ENCODE peak calls at places on chromosomes 13 and 19, in seven cellular contexts. One of them, this sample, is unnamed.
A peak's percentile ranks its signal among the peaks of the same experiment; 100 is the strongest.

GRCh38 chr13:38418286-38418685 is 68.6 kb downstream of the UFM1 start:
- DNase-seq in stimulated activated CD8-positive, alpha-beta memory T cell treated with anti-CD3 and anti-CD28 coated beads, Interleukin-2, amount 100 ng/mL, for 1 hour: no peak
- DNase-seq in left ventricle myocardium inferior: no peak
- DNase-seq in heart left ventricle: no peak
- DNase-seq in NCI-H2081 treated with DMSO at 0.1 percent for 48 hours: no peak
- DNase-seq in T-cell: no peak
- DNase-seq in SK-N-DZ: no peak
- DNase-seq in this sample: peak; percentile 17

GRCh38 chr19:49117677-49118564 is 1.0 kb downstream of the C19orf73 start:
- DNase-seq in stimulated activated CD8-positive, alpha-beta memory T cell treated with anti-CD3 and anti-CD28 coated beads, Interleukin-2, amount 100 ng/mL, for 1 hour: no peak
- DNase-seq in left ventricle myocardium inferior: peak; percentile 36
- DNase-seq in heart left ventricle: no peak
- DNase-seq in NCI-H2081 treated with DMSO at 0.1 percent for 48 hours: no peak
- DNase-seq in T-cell: no peak
- DNase-seq in SK-N-DZ: no peak
- DNase-seq in this sample: no peak

GRCh38 chr13:41065098-41065497 is 3.8 kb downstream of the WBP4 start:
- DNase-seq in stimulated activated CD8-positive, alpha-beta memory T cell treated with anti-CD3 and anti-CD28 coated beads, Interleukin-2, amount 100 ng/mL, for 1 hour: no peak
- DNase-seq in left ventricle myocardium inferior: no peak
- DNase-seq in heart left ventricle: no peak
- DNase-seq in NCI-H2081 treated with DMSO at 0.1 percent for 48 hours: no peak
- DNase-seq in T-cell: no peak
- DNase-seq in SK-N-DZ: no peak
- DNase-seq in this sample: no peak

GRCh38 chr13:21218351-21219043 is 42.0 kb downstream of the MRPL57 start:
- DNase-seq in stimulated activated CD8-positive, alpha-beta memory T cell treated with anti-CD3 and anti-CD28 coated beads, Interleukin-2, amount 100 ng/mL, for 1 hour: no peak
- DNase-seq in left ventricle myocardium inferior: no peak
- DNase-seq in heart left ventricle: no peak
- DNase-seq in NCI-H2081 treated with DMSO at 0.1 percent for 48 hours: no peak
- DNase-seq in T-cell: no peak
- DNase-seq in SK-N-DZ: no peak
- DNase-seq in this sample: no peak

GRCh38 chr19:40928859-40929258 is 46.8 kb upstream of the CYP2A7 start:
- DNase-seq in stimulated activated CD8-positive, alpha-beta memory T cell treated with anti-CD3 and anti-CD28 coated beads, Interleukin-2, amount 100 ng/mL, for 1 hour: no peak
- DNase-seq in left ventricle myocardium inferior: no peak
- DNase-seq in heart left ventricle: no peak
- DNase-seq in NCI-H2081 treated with DMSO at 0.1 percent for 48 hours: no peak
- DNase-seq in T-cell: no peak
- DNase-seq in SK-N-DZ: no peak
- DNase-seq in this sample: no peak

GRCh38 chr13:24911135-24911524 is 147.2 kb downstream of the RNF17 start:
- DNase-seq in stimulated activated CD8-positive, alpha-beta memory T cell treated with anti-CD3 and anti-CD28 coated beads, Interleukin-2, amount 100 ng/mL, for 1 hour: no peak
- DNase-seq in left ventricle myocardium inferior: no peak
- DNase-seq in heart left ventricle: no peak
- DNase-seq in NCI-H2081 treated with DMSO at 0.1 percent for 48 hours: no peak
- DNase-seq in T-cell: no peak
- DNase-seq in SK-N-DZ: no peak
- DNase-seq in this sample: peak; percentile 64

GRCh38 chr19:18416778-18417249 is 2.4 kb upstream of the SSBP4 start:
- DNase-seq in stimulated activated CD8-positive, alpha-beta memory T cell treated with anti-CD3 and anti-CD28 coated beads, Interleukin-2, amount 100 ng/mL, for 1 hour: peak; percentile 55
- DNase-seq in left ventricle myocardium inferior: peak; percentile 94
- DNase-seq in heart left ventricle: peak; percentile 95
- DNase-seq in NCI-H2081 treated with DMSO at 0.1 percent for 48 hours: peak; percentile 35
- DNase-seq in T-cell: peak; percentile 70
- DNase-seq in SK-N-DZ: peak; percentile 75
- DNase-seq in this sample: no peak

GRCh38 chr13:66329988-66330429 is 900.1 kb downstream of the PCDH9 start:
- DNase-seq in stimulated activated CD8-positive, alpha-beta memory T cell treated with anti-CD3 and anti-CD28 coated beads, Interleukin-2, amount 100 ng/mL, for 1 hour: no peak
- DNase-seq in left ventricle myocardium inferior: no peak
- DNase-seq in heart left ventricle: no peak
- DNase-seq in NCI-H2081 treated with DMSO at 0.1 percent for 48 hours: peak; percentile 60
- DNase-seq in T-cell: no peak
- DNase-seq in SK-N-DZ: no peak
- DNase-seq in this sample: peak; percentile 2

GRCh38 chr13:19601749-19602725 is 31.4 kb upstream of the MPHOSPH8 start:
- DNase-seq in stimulated activated CD8-positive, alpha-beta memory T cell treated with anti-CD3 and anti-CD28 coated beads, Interleukin-2, amount 100 ng/mL, for 1 hour: peak; percentile 16
- DNase-seq in left ventricle myocardium inferior: peak; percentile 38
- DNase-seq in heart left ventricle: peak; percentile 36
- DNase-seq in NCI-H2081 treated with DMSO at 0.1 percent for 48 hours: no peak
- DNase-seq in T-cell: peak; percentile 14
- DNase-seq in SK-N-DZ: peak; percentile 70
- DNase-seq in this sample: peak; percentile 46

GRCh38 chr13:21638319-21639282 is 32.3 kb upstream of the FGF9 start:
- DNase-seq in stimulated activated CD8-positive, alpha-beta memory T cell treated with anti-CD3 and anti-CD28 coated beads, Interleukin-2, amount 100 ng/mL, for 1 hour: no peak
- DNase-seq in left ventricle myocardium inferior: no peak
- DNase-seq in heart left ventricle: no peak
- DNase-seq in NCI-H2081 treated with DMSO at 0.1 percent for 48 hours: no peak
- DNase-seq in T-cell: peak; percentile 8
- DNase-seq in SK-N-DZ: peak; percentile 18
- DNase-seq in this sample: peak; percentile 52

GRCh38 chr19:6020166-6020967 is 42.4 kb upstream of the RANBP3 start:
- DNase-seq in stimulated activated CD8-positive, alpha-beta memory T cell treated with anti-CD3 and anti-CD28 coated beads, Interleukin-2, amount 100 ng/mL, for 1 hour: no peak
- DNase-seq in left ventricle myocardium inferior: no peak
- DNase-seq in heart left ventricle: no peak
- DNase-seq in NCI-H2081 treated with DMSO at 0.1 percent for 48 hours: peak; percentile 71
- DNase-seq in T-cell: no peak
- DNase-seq in SK-N-DZ: no peak
- DNase-seq in this sample: no peak

GRCh38 chr13:50124536-50125305 is 109.5 kb downstream of the KCNRG start:
- DNase-seq in stimulated activated CD8-positive, alpha-beta memory T cell treated with anti-CD3 and anti-CD28 coated beads, Interleukin-2, amount 100 ng/mL, for 1 hour: peak; percentile 96
- DNase-seq in left ventricle myocardium inferior: peak; percentile 97
- DNase-seq in heart left ventricle: peak; percentile 98
- DNase-seq in NCI-H2081 treated with DMSO at 0.1 percent for 48 hours: no peak
- DNase-seq in T-cell: peak; percentile 94
- DNase-seq in SK-N-DZ: peak; percentile 74
- DNase-seq in this sample: peak; percentile 52

GRCh38 chr19:41323023-41323422 is 13.1 kb downstream of the CCDC97 start:
- DNase-seq in stimulated activated CD8-positive, alpha-beta memory T cell treated with anti-CD3 and anti-CD28 coated beads, Interleukin-2, amount 100 ng/mL, for 1 hour: no peak
- DNase-seq in left ventricle myocardium inferior: peak; percentile 45
- DNase-seq in heart left ventricle: peak; percentile 36
- DNase-seq in NCI-H2081 treated with DMSO at 0.1 percent for 48 hours: no peak
- DNase-seq in T-cell: no peak
- DNase-seq in SK-N-DZ: no peak
- DNase-seq in this sample: no peak

GRCh38 chr19:39083983-39084731 is at the start of gene ACP7:
- DNase-seq in stimulated activated CD8-positive, alpha-beta memory T cell treated with anti-CD3 and anti-CD28 coated beads, Interleukin-2, amount 100 ng/mL, for 1 hour: no peak
- DNase-seq in left ventricle myocardium inferior: no peak
- DNase-seq in heart left ventricle: no peak
- DNase-seq in NCI-H2081 treated with DMSO at 0.1 percent for 48 hours: no peak
- DNase-seq in T-cell: peak; percentile 17
- DNase-seq in SK-N-DZ: no peak
- DNase-seq in this sample: no peak

GRCh38 chr19:48090281-48090802 is 20.3 kb downstream of the PLA2G4C start:
- DNase-seq in stimulated activated CD8-positive, alpha-beta memory T cell treated with anti-CD3 and anti-CD28 coated beads, Interleukin-2, amount 100 ng/mL, for 1 hour: no peak
- DNase-seq in left ventricle myocardium inferior: no peak
- DNase-seq in heart left ventricle: no peak
- DNase-seq in NCI-H2081 treated with DMSO at 0.1 percent for 48 hours: no peak
- DNase-seq in T-cell: no peak
- DNase-seq in SK-N-DZ: no peak
- DNase-seq in this sample: no peak

GRCh38 chr13:68428292-68428691 is 1198.2 kb upstream of the PCDH9 start:
- DNase-seq in stimulated activated CD8-positive, alpha-beta memory T cell treated with anti-CD3 and anti-CD28 coated beads, Interleukin-2, amount 100 ng/mL, for 1 hour: no peak
- DNase-seq in left ventricle myocardium inferior: no peak
- DNase-seq in heart left ventricle: no peak
- DNase-seq in NCI-H2081 treated with DMSO at 0.1 percent for 48 hours: no peak
- DNase-seq in T-cell: no peak
- DNase-seq in SK-N-DZ: no peak
- DNase-seq in this sample: peak; percentile 28

GRCh38 chr19:42528354-42529247 is at the start of gene CEACAM1:
- DNase-seq in stimulated activated CD8-positive, alpha-beta memory T cell treated with anti-CD3 and anti-CD28 coated beads, Interleukin-2, amount 100 ng/mL, for 1 hour: peak; percentile 15
- DNase-seq in left ventricle myocardium inferior: no peak
- DNase-seq in heart left ventricle: peak; percentile 43
- DNase-seq in NCI-H2081 treated with DMSO at 0.1 percent for 48 hours: no peak
- DNase-seq in T-cell: peak; percentile 33
- DNase-seq in SK-N-DZ: no peak
- DNase-seq in this sample: peak; percentile 49

GRCh38 chr19:3879656-3880055 is 829 bp upstream of the ATCAY start:
- DNase-seq in stimulated activated CD8-positive, alpha-beta memory T cell treated with anti-CD3 and anti-CD28 coated beads, Interleukin-2, amount 100 ng/mL, for 1 hour: no peak
- DNase-seq in left ventricle myocardium inferior: no peak
- DNase-seq in heart left ventricle: no peak
- DNase-seq in NCI-H2081 treated with DMSO at 0.1 percent for 48 hours: no peak
- DNase-seq in T-cell: no peak
- DNase-seq in SK-N-DZ: no peak
- DNase-seq in this sample: no peak

GRCh38 chr13:21033224-21033855 is 28.0 kb downstream of the LATS2 start:
- DNase-seq in stimulated activated CD8-positive, alpha-beta memory T cell treated with anti-CD3 and anti-CD28 coated beads, Interleukin-2, amount 100 ng/mL, for 1 hour: no peak
- DNase-seq in left ventricle myocardium inferior: no peak
- DNase-seq in heart left ventricle: peak; percentile 51
- DNase-seq in NCI-H2081 treated with DMSO at 0.1 percent for 48 hours: no peak
- DNase-seq in T-cell: no peak
- DNase-seq in SK-N-DZ: no peak
- DNase-seq in this sample: peak; percentile 44

GRCh38 chr13:113446488-113446854 is 6.8 kb downstream of the ADPRHL1 start:
- DNase-seq in stimulated activated CD8-positive, alpha-beta memory T cell treated with anti-CD3 and anti-CD28 coated beads, Interleukin-2, amount 100 ng/mL, for 1 hour: no peak
- DNase-seq in left ventricle myocardium inferior: no peak
- DNase-seq in heart left ventricle: no peak
- DNase-seq in NCI-H2081 treated with DMSO at 0.1 percent for 48 hours: no peak
- DNase-seq in T-cell: no peak
- DNase-seq in SK-N-DZ: no peak
- DNase-seq in this sample: no peak

GRCh38 chr13:113843864-113844556 is 19.9 kb downstream of the GAS6 start:
- DNase-seq in stimulated activated CD8-positive, alpha-beta memory T cell treated with anti-CD3 and anti-CD28 coated beads, Interleukin-2, amount 100 ng/mL, for 1 hour: no peak
- DNase-seq in left ventricle myocardium inferior: peak; percentile 13
- DNase-seq in heart left ventricle: peak; percentile 45
- DNase-seq in NCI-H2081 treated with DMSO at 0.1 percent for 48 hours: no peak
- DNase-seq in T-cell: no peak
- DNase-seq in SK-N-DZ: no peak
- DNase-seq in this sample: no peak

This sample was measured in MCF 10A.